ENCODE peak calls at places on chromosomes 6 and 20, in six cellular contexts. G, C, Q, D, Y and J are unnamed samples. For H3K27me3, the result is how much of the 10 kb centered on the place peaks cover.

GRCh38 chr6:11113038-11113437 is 1.5 kb upstream of the ERVFRD-1 start:
- DNase-seq in Q (no peak), G (no peak), C (no peak), Y (no peak), D (no peak), J (no peak)

GRCh38 chr6:157715766-157716171 is 107.3 kb upstream of the SNX9 start:
- DNase-seq in D (no peak), C (no peak), G (no peak), Y (no peak), Q (no peak), J (no peak)

GRCh38 chr6:41222513-41222912 is 5.6 kb upstream of the TREML4 start:
- DNase-seq in D (no peak), Q (no peak), G (no peak), Y (no peak), C (no peak), J (no peak)

GRCh38 chr6:88813045-88813444 is 150.4 kb downstream of the RNGTT start:
- DNase-seq in D (no peak), C (no peak), Y (no peak), Q (no peak), G (no peak), J (no peak)

GRCh38 chr6:81750660-81751387 is 1.7 kb downstream of the TENT5A start:
- DNase-seq in Q (no peak), Y (no peak), G (no peak), D (no peak), C (no peak), J (no peak)

GRCh38 chr6:26202201-26202611 is 115.0 kb downstream of the HFE start:
- DNase-seq in Y (no peak), Q (no peak), D (no peak), G (no peak), C (no peak), J (no peak)

GRCh38 chr6:19879663-19880062 is 42.5 kb downstream of the ID4 start:
- DNase-seq in D (no peak), C (no peak), Y (no peak), Q (no peak), G (no peak), J (no peak)

GRCh38 chr20:19735446-19735845 is 22.6 kb upstream of the RIN2 start:
- DNase-seq in Y (peak), Q (no peak), G (no peak), C (peak), D (peak), J (no peak)

GRCh38 chr6:19452495-19452894 is 384.7 kb upstream of the ID4 start:
- DNase-seq in Y (no peak), C (no peak), Q (no peak), G (no peak), D (no peak), J (peak)

GRCh38 chr6:135798751-135799515 is 52.6 kb upstream of the PDE7B start:
- DNase-seq in Q (no peak), D (no peak), G (no peak), C (no peak), Y (no peak), J (peak)

GRCh38 chr6:42100029-42100901 is 42.2 kb downstream of the C6orf132 start:
- DNase-seq in D (no peak), Q (peak), G (no peak), C (no peak), Y (peak), J (no peak)

GRCh38 chr20:53124075-53124532 is 151.9 kb downstream of the TSHZ2 start:
- DNase-seq in Q (no peak), G (no peak), C (no peak), D (no peak), Y (no peak), J (no peak)

GRCh38 chr20:40319056-40319455 is 370.0 kb downstream of the MAFB start:
- DNase-seq in C (no peak), Y (no peak), Q (no peak), D (no peak), G (no peak), J (no peak)

GRCh38 chr6:14441371-14441781 is 323.8 kb downstream of the CD83 start:
- DNase-seq in G (no peak), C (no peak), Q (no peak), Y (no peak), D (no peak), J (peak)

GRCh38 chr20:62159835-62160234 is 16.3 kb downstream of the SS18L1 start:
- DNase-seq in G (no peak), Q (no peak), C (peak), Y (no peak), D (peak), J (no peak)

GRCh38 chr6:109373762-109374161 is 8.5 kb downstream of the CD164 start:
- DNase-seq in Q (no peak), Y (no peak), G (no peak), D (peak), C (no peak), J (no peak)

GRCh38 chr6:164227952-164228522 is 813.5 kb downstream of the QKI start:
- DNase-seq in G (no peak), C (no peak), Q (no peak), Y (no peak), D (no peak), J (no peak)

GRCh38 chr6:138571585-138572199 is 72.4 kb upstream of the NHSL1 start:
- DNase-seq in Q (no peak), G (no peak), Y (no peak), C (no peak), D (no peak), J (no peak)
- H3K4me3 ChIP-seq in Q (no peak), G (peak), Y (peak), C (no peak), D (no peak), J (no peak)

DNA sequence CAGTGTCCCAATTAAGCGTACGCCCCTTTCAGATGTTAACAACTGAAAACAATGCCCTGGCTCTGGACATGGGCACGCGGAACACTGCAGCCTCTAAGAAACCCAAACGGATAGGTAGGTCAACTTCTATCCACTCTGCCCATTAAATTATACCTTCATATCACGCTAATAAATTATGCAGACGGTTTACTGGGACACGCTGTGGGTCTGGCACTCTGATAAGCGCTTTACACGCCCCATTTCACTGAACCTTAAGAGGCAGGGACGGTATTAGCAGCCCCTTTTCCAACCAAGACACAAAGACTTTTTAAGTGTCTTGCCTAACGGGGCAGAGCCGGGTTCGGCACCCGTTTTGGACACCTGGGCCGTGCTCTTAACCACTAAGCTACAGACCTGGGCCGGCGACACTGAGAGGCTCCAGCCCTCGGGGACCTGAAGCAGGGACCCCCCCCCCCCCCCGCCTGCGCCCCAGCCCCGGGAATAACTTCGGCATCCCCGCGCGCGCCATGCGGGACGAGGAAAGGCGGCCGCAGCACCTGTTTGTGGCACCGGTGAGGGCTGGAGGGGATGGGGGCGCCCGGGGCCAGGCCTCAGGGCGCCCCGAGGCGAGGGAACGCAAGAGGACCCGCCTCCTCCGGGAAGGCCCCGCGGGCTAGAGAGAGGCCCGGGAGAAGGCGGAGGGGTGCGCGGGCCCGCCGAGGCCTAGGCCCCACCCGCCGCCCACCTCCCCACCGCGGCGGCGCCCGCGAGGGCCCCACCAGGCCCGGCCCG is 619 bp downstream of the STAU1 start:
- DNase-seq in G (no peak), D (no peak), Q (no peak), Y (no peak), C (no peak), J (peak)
- TF ChIP-seq ZNF274 in G (no peak), D (no peak), Q (no peak), Y (no peak), C (no peak), J (no peak)

GRCh38 chr6:1616556-1617463 is 7.1 kb downstream of the FOXC1 start:
- DNase-seq in C (no peak), D (no peak), G (no peak), Q (no peak), Y (no peak), J (no peak)

GRCh38 chr6:1618305-1619105 is 8.8 kb downstream of the FOXC1 start:
- DNase-seq in G (no peak), Q (no peak), C (no peak), D (no peak), Y (no peak), J (no peak)

GRCh38 chr6:1619106-1619665 is 9.5 kb downstream of the FOXC1 start:
- DNase-seq in C (no peak), G (no peak), Y (no peak), D (no peak), Q (no peak), J (no peak)

GRCh38 chr6:1615651-1616420 is 6.1 kb downstream of the FOXC1 start:
- DNase-seq in Q (no peak), D (no peak), C (no peak), Y (no peak), G (no peak), J (no peak)

GRCh38 chr6:1617466-1618304 is 8.0 kb downstream of the FOXC1 start:
- DNase-seq in Q (no peak), D (no peak), G (no peak), C (no peak), Y (no peak), J (no peak)
- H3K27me3 ChIP-seq in Q (half or more), D (under half), G (half or more), C (under half), Y (under half), J (half or more)

GRCh38 chr20:31861346-31862156 is 8.8 kb downstream of the DUSP15 start:
- DNase-seq in G (peak), D (no peak), C (peak), Y (peak), Q (peak), J (peak)
- H3K4me3 ChIP-seq in G (peak), D (peak), C (peak), Y (peak), Q (peak), J (peak)

GRCh38 chr6:53492860-53493634 is 51.9 kb downstream of the GCLC start:
- DNase-seq in G (no peak), D (no peak), C (peak), Y (peak), Q (peak), J (no peak)
- TF ChIP-seq ZNF274 in G (no peak), D (no peak), C (no peak), Y (no peak), Q (no peak), J (no peak)